ENCODE peak calls at places on chromosome 1, in ten cellular contexts. A, I, F, J, S, M, T, Y, W and G are unnamed samples.

GRCh38 chr1:1510912-1511532 is 940 bp upstream of the ATAD3A start:
- DNase-seq in A (peak; percentile 48), I (no peak), F (peak; percentile 30), J (no peak), S (peak; percentile 34), M (no peak), T (no peak), Y (peak; percentile 40), W (no peak), G (peak; percentile 4)

GRCh38 chr1:74425669-74426068 is 86.7 kb downstream of the LRRC53 start:
- DNase-seq in A (no peak), I (no peak), F (no peak), J (no peak), S (no peak), M (no peak), T (no peak), Y (no peak), W (no peak), G (no peak)

GRCh38 chr1:30684881-30685795 is 38.2 kb downstream of the MATN1 start:
- DNase-seq in A (peak; percentile 97), I (no peak), F (peak; percentile 94), J (no peak), S (peak; percentile 91), M (peak; percentile 86), T (peak; percentile 87), Y (peak; percentile 78), W (peak; percentile 90), G (no peak)

GRCh38 chr1:9368356-9368755 is 75.7 kb downstream of the SPSB1 start:
- DNase-seq in A (no peak), I (no peak), F (no peak), J (no peak), S (no peak), M (no peak), T (no peak), Y (no peak), W (no peak), G (no peak)

GRCh38 chr1:19974822-19975416 is 4.5 kb downstream of the PLA2G2A start:
- DNase-seq in A (peak; percentile 81), I (no peak), F (peak; percentile 82), J (no peak), S (peak; percentile 58), M (no peak), T (peak; percentile 45), Y (peak; percentile 99), W (no peak), G (no peak)

GRCh38 chr1:228374711-228375577 is 31.7 kb downstream of the TRIM11 start:
- DNase-seq in A (peak; percentile 69), I (peak; percentile 19), F (no peak), J (peak; percentile 26), S (peak; percentile 62), M (peak; percentile 71), T (peak; percentile 34), Y (no peak), W (peak; percentile 61), G (no peak)

GRCh38 chr1:228337031-228337564 is 69.5 kb downstream of the TRIM11 start:
- DNase-seq in A (no peak), I (no peak), F (no peak), J (no peak), S (no peak), M (peak; percentile 58), T (no peak), Y (no peak), W (peak; percentile 26), G (no peak)

GRCh38 chr1:85199667-85200366 is 999 bp downstream of the SYDE2 start:
- DNase-seq in A (no peak), I (no peak), F (no peak), J (no peak), S (no peak), M (no peak), T (no peak), Y (no peak), W (no peak), G (peak; percentile 5)

GRCh38 chr1:109786531-109787021 is 22.9 kb upstream of the EPS8L3 start:
- DNase-seq in A (peak; percentile 76), I (no peak), F (peak; percentile 57), J (no peak), S (no peak), M (peak; percentile 69), T (peak; percentile 25), Y (no peak), W (peak; percentile 67), G (no peak)

GRCh38 chr1:83802023-83802422 is 196.9 kb downstream of the TTLL7 start:
- DNase-seq in A (no peak), I (no peak), F (no peak), J (no peak), S (no peak), M (no peak), T (no peak), Y (no peak), W (no peak), G (no peak)

GRCh38 chr1:213982814-213983588 is 4.8 kb upstream of the PROX1 start:
- DNase-seq in A (no peak), I (no peak), F (peak; percentile 59), J (no peak), S (no peak), M (no peak), T (no peak), Y (no peak), W (no peak), G (no peak)

GRCh38 chr1:109478806-109479205 is 4.9 kb upstream of the ATXN7L2 start:
- DNase-seq in A (peak; percentile 58), I (no peak), F (peak; percentile 72), J (no peak), S (no peak), M (no peak), T (peak; percentile 54), Y (no peak), W (no peak), G (no peak)

GRCh38 chr1:244920911-244921310 is 56.6 kb upstream of the HNRNPU start:
- DNase-seq in A (no peak), I (no peak), F (no peak), J (no peak), S (no peak), M (no peak), T (no peak), Y (no peak), W (no peak), G (no peak)

DNA sequence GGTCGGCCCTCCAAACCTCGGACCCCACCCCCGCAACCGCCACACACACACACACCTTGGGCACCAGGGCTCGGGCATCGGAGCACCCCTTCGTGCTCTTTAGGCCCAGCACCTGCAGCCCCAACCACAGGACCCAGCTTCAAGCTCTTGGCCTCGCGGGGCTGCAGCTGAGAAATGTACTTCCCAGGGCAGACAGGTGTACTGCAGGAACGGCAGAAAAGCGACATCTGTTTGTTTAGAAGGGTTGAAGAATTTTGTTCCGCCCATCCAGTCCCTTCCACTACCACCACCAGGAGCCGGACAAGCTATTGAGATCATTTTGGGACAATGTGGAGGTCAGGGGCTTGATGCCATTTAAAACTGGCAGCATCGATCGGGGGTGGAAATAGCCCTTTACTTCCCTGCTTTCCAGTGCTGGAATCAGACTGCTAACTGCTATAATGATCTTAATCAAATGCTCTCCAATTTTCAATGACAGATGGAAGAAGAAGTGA is 1.7 kb downstream of the SERTAD4 start:
- DNase-seq in A (no peak), I (no peak), F (no peak), J (no peak), S (no peak), M (no peak), T (no peak), Y (no peak), W (no peak), G (no peak)
- H3K4me3 ChIP-seq in A (peak overlapping the region; percentile 51), I (peak overlapping the region; percentile 90), F (peak overlapping the region; percentile 71), J (no peak overlapping the region), S (no peak overlapping the region), M (peak overlapping the region; percentile 63), T (peak overlapping the region; percentile 81), Y (peak overlapping the region; percentile 23), W (no peak overlapping the region), G (no peak overlapping the region)

GRCh38 chr1:38889589-38889988 is 8.2 kb upstream of the GJA9 start:
- DNase-seq in A (no peak), I (no peak), F (no peak), J (no peak), S (no peak), M (no peak), T (no peak), Y (no peak), W (no peak), G (no peak)
- H3K27ac ChIP-seq in A (no peak overlapping the region), I (no peak overlapping the region), F (no peak overlapping the region), J (no peak overlapping the region), S (no peak overlapping the region), M (no peak overlapping the region), T (no peak overlapping the region), Y (peak overlapping the region; percentile 90), W (no peak overlapping the region), G (no peak overlapping the region)

GRCh38 chr1:95222629-95223028 is 11.4 kb upstream of the RWDD3 start:
- DNase-seq in A (no peak), I (no peak), F (no peak), J (no peak), S (no peak), M (no peak), T (no peak), Y (no peak), W (no peak), G (no peak)

GRCh38 chr1:95221306-95221705 is 12.7 kb upstream of the RWDD3 start:
- DNase-seq in A (no peak), I (no peak), F (no peak), J (no peak), S (no peak), M (no peak), T (no peak), Y (no peak), W (no peak), G (no peak)

GRCh38 chr1:95219407-95219806 is 14.6 kb upstream of the RWDD3 start:
- DNase-seq in A (no peak), I (no peak), F (no peak), J (no peak), S (no peak), M (no peak), T (no peak), Y (no peak), W (no peak), G (no peak)

GRCh38 chr1:95216292-95216990 is 17.6 kb upstream of the RWDD3 start:
- DNase-seq in A (no peak), I (no peak), F (no peak), J (peak; percentile 24), S (no peak), M (no peak), T (no peak), Y (no peak), W (no peak), G (peak; percentile 72)

DNA sequence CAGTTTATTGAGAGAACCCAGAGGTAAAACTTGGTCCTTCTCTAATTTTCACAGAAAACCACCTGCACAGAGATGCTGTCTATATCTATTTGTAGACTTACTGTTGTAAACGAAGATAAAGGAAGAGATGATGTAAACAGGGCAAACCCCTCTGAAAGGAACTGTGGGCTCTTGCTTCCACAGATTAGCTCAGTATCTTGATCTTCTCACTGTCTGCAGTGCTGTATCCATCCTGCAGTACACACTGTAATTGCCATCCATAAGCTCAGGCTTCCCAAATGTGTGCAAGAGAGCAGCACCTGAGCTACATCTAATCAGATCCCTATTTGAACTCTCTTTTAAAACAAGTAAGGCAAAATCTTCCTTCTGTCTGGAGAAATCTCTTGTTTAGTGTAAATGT is 16.6 kb upstream of the RWDD3 start:
- DNase-seq in A (no peak), I (no peak), F (no peak), J (no peak), S (no peak), M (no peak), T (no peak), Y (no peak), W (no peak), G (no peak)
- H3K27me3 ChIP-seq in A (no peaks in the 10 kb centered on the region), I (no peaks in the 10 kb centered on the region), F (no peaks in the 10 kb centered on the region), J (no peaks in the 10 kb centered on the region), S (no peaks in the 10 kb centered on the region), M (no peaks in the 10 kb centered on the region), T (no peaks in the 10 kb centered on the region), Y (no peaks in the 10 kb centered on the region), W (no peaks in the 10 kb centered on the region), G (peaks cover 2% of the 10 kb centered on the region)

GRCh38 chr1:54998677-54999076 is at the start of gene BSND:
- DNase-seq in A (no peak), I (no peak), F (no peak), J (no peak), S (no peak), M (no peak), T (no peak), Y (no peak), W (no peak), G (no peak)
- H3K4me3 ChIP-seq in A (no peak within 1 kb of the TSS), I (no peak within 1 kb of the TSS), F (no peak within 1 kb of the TSS), J (no peak within 1 kb of the TSS), S (no peak within 1 kb of the TSS), M (no peak within 1 kb of the TSS), T (no peak within 1 kb of the TSS), Y (no peak within 1 kb of the TSS), W (no peak within 1 kb of the TSS), G (no peak within 1 kb of the TSS)